ENCODE peak calls at places on chromosomes 4 and X, in four cellular contexts. T is neuronal stem cell, J is H9, I is IMR-90. P is an unnamed sample.

GRCh38 chr4:4472344-4472958 is 69.4 kb downstream of the STX18 start:
- DNase-seq in I (peak; percentile 57), J (no peak), T (no peak), P (no peak)

GRCh38 chrX:151789179-151789800 is 54.7 kb downstream of the CNGA2 start:
- DNase-seq in T (no peak), J (no peak), I (peak; percentile 45), P (no peak)

GRCh38 chr4:174427562-174428140 is 94.6 kb downstream of the HPGD start:
- DNase-seq in T (no peak), J (no peak), I (no peak), P (no peak)

GRCh38 chr4:139593091-139593564 is 37.1 kb upstream of the SETD7 start:
- DNase-seq in J (no peak), T (no peak), I (peak; percentile 92), P (peak; percentile 99)

GRCh38 chr4:21819086-21819485 is 129.5 kb downstream of the KCNIP4 start:
- DNase-seq in J (no peak), T (no peak), I (no peak), P (no peak)

GRCh38 chrX:45758738-45759397 is 558.2 kb upstream of the DIPK2B start:
- DNase-seq in I (peak; percentile 49), T (no peak), J (no peak), P (no peak)

GRCh38 chr4:165879581-165879980 is 6.5 kb downstream of the TLL1 start:
- DNase-seq in I (no peak), T (no peak), J (no peak), P (no peak)

GRCh38 chr4:84622959-84623358 is 40.0 kb downstream of the CDS1 start:
- DNase-seq in T (no peak), I (no peak), J (no peak), P (no peak)

GRCh38 chr4:76429636-76430035 is 5.4 kb upstream of the SHROOM3 start:
- DNase-seq in J (no peak), I (no peak), T (no peak), P (no peak)

GRCh38 chr4:76435689-76436176 is 704 bp downstream of the SHROOM3 start:
- DNase-seq in I (no peak), T (peak; percentile 21), J (no peak), P (peak; percentile 59)

GRCh38 chr4:76439491-76439890 is 4.5 kb downstream of the SHROOM3 start:
- DNase-seq in T (no peak), J (no peak), I (no peak), P (no peak)

GRCh38 chr4:76430519-76431388 is 4.3 kb upstream of the SHROOM3 start:
- DNase-seq in T (peak; percentile 54), I (peak; percentile 60), J (no peak), P (peak; percentile 73)

GRCh38 chr4:76434901-76435688 is at the start of gene SHROOM3:
- DNase-seq in I (no peak), J (no peak), T (peak; percentile 39), P (peak; percentile 73)
- H3K4ac ChIP-seq in I (no peak within 1 kb of the TSS), J (no peak within 1 kb of the TSS), T (no peak within 1 kb of the TSS), P (peak within 1 kb of the TSS; percentile 55)

DNA sequence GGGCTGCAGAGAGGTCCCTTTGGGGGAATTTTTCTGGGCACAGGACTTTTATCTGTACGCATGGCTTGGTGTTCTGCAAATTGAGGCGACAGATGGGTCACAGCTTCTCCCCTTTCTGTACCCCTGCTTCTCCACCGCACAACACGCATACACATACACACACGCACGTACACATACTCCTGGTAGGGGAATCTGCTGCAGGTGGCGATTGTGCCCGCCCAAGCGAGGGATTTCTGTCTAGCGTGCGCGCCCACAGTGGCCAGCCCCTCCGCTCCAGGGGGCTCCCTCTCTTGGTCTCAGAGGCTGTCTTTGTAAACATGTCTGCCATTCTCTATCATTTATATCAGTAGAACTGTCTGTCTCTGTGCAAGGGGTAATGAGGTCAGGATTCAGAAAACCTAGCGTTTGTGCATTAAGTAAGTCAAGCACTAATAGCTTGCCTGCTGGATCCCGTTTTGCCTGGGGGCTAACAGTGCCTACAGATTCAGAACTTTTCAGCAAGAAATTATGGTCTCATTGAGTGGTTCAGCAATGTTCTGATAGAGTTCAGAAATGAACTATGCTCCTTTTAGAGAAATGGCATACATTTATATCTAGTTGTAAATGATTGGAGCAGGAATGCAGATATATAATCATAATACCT is 2.2 kb downstream of the GRID2 start:
- DNase-seq in I (no peak), J (no peak), T (no peak), P (peak; percentile 26)
- H3K4ac ChIP-seq in I (no peak overlapping the region), J (no peak overlapping the region), T (no peak overlapping the region), P (no peak overlapping the region)

DNA sequence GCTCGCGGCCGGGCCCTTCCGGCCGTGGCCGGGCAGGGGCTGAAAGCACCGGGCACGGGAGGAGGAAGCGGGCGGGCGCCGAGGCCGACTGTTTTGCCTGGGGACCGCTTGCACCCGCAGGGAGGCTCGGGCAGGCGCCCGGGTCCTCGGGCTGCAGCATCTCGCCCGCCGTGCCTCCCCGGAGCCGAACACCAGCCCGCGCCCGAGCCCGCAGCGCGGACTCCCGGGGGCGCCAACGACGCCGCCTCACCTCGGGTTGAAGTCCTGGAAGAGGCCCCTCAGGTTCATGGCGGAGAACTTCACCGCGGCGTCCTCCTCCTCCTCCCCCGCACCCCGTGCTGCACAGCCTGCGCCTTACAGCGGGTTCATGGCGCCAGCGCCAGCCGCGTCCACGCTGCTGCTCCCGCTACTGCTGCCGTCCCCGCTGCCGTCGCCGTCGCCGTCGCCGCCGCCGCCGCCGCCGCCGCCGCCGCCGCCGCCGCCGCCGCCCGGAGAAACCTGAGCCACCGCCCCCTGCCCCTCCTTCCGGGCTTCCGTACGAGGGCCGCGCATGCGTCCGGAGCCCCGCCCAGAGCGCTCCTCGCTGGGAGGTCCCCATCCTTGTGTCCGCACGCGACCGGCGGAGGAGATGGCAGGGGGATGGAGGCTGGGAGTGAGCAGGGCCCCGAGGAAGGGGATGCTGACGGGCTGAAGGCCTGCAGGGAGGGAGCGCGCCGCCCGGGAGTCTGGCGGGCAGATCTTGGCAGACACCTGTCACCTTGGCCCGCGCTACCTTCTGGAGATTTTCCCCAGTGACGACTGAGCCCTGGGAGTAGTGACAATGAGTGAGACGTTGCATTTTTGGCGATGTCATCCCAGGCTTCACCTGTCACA is at the start of gene TMEM185A:
- DNase-seq in J (peak; percentile 71), T (peak; percentile 69), I (peak; percentile 32), P (peak; percentile 74)
- H3K4ac ChIP-seq in J (no peak within 1 kb of the TSS), T (no peak within 1 kb of the TSS), I (peak within 1 kb of the TSS; percentile 15), P (no peak within 1 kb of the TSS)

GRCh38 chr4:99021386-99021785 is 25.9 kb downstream of the METAP1 start:
- DNase-seq in J (no peak), T (no peak), I (no peak), P (no peak)

GRCh38 chr4:99025506-99025905 is 30.0 kb downstream of the METAP1 start:
- DNase-seq in J (no peak), I (no peak), T (no peak), P (no peak)

GRCh38 chr4:99027304-99027703 is 31.8 kb downstream of the METAP1 start:
- DNase-seq in I (no peak), T (no peak), J (no peak), P (no peak)

GRCh38 chr4:99022566-99022965 is 27.0 kb downstream of the METAP1 start:
- DNase-seq in T (no peak), I (no peak), J (no peak), P (no peak)

GRCh38 chr4:99024481-99025275 is 29.2 kb downstream of the METAP1 start:
- DNase-seq in I (no peak), J (no peak), T (no peak), P (no peak)
- H3K4ac ChIP-seq in I (no peak overlapping the region), J (no peak overlapping the region), T (no peak overlapping the region), P (no peak overlapping the region)

GRCh38 chrX:41333994-41334865 is at the start of gene DDX3X:
- DNase-seq in J (peak; percentile 85), T (peak; percentile 78), I (peak; percentile 91), P (peak; percentile 71)

GRCh38 chrX:41332005-41332404 is 2.0 kb upstream of the DDX3X start:
- DNase-seq in J (no peak), T (no peak), I (no peak), P (no peak)

GRCh38 chrX:41333744-41333993 is 293 bp upstream of the DDX3X start:
- DNase-seq in J (no peak), I (peak; percentile 90), T (peak; percentile 82), P (peak; percentile 92)

GRCh38 chrX:41332988-41333743 is 796 bp upstream of the DDX3X start:
- DNase-seq in I (peak; percentile 84), J (peak; percentile 93), T (peak; percentile 87), P (peak; percentile 94)

GRCh38 chrX:41332408-41332987 is 1.5 kb upstream of the DDX3X start:
- DNase-seq in J (no peak), I (peak; percentile 44), T (no peak), P (peak; percentile 55)
- H3K4ac ChIP-seq in J (peak overlapping the region; percentile 97), I (peak overlapping the region; percentile 90), T (no peak overlapping the region), P (peak overlapping the region; percentile 90)

GRCh38 chr4:38071801-38072567 is 111.8 kb downstream of the PTTG2 start:
- DNase-seq in J (no peak), T (no peak), I (peak; percentile 44), P (no peak)
- H3K4ac ChIP-seq in J (no peak overlapping the region), T (no peak overlapping the region), I (peak overlapping the region; percentile 33), P (no peak overlapping the region)

GRCh38 chr4:2755821-2756690 is at the start of gene TNIP2:
- DNase-seq in T (peak; percentile 71), J (peak; percentile 87), I (peak; percentile 73), P (peak; percentile 91)
- H3K4ac ChIP-seq in T (no peak within 1 kb of the TSS), J (no peak within 1 kb of the TSS), I (peak within 1 kb of the TSS; percentile 84), P (peak within 1 kb of the TSS; percentile 77)

GRCh38 chr4:99945718-99946345 is 586 bp downstream of the DNAJB14 start:
- DNase-seq in J (no peak), T (peak; percentile 9), I (peak; percentile 21), P (peak; percentile 73)
- H3K4ac ChIP-seq in J (no peak overlapping the region), T (no peak overlapping the region), I (peak overlapping the region; percentile 89), P (peak overlapping the region; percentile 93)

GRCh38 chrX:130111220-130111934 is 1.1 kb upstream of the ELF4 start:
- DNase-seq in T (no peak), J (no peak), I (no peak), P (no peak)
- H3K4ac ChIP-seq in T (no peak overlapping the region), J (no peak overlapping the region), I (peak overlapping the region; percentile 79), P (peak overlapping the region; percentile 2)

P was measured in mesendoderm.